ENCODE peak calls at places on chromosomes 5 and 9, in five cellular contexts. One of them, this sample, is unnamed.

GRCh38 chr5:173901705-173902104 is 13.6 kb downstream of the CPEB4 start:
- DNase-seq in EL: no peak
- DNase-seq in CD4-positive, alpha-beta T cell: no peak
- DNase-seq in H9: no peak
- DNase-seq in kidney tubule cell: no peak
- DNase-seq in this sample: no peak

GRCh38 chr5:172943283-172943841 is 15.9 kb upstream of the RPL26L1 start:
- DNase-seq in EL: peak
- DNase-seq in CD4-positive, alpha-beta T cell: no peak
- DNase-seq in H9: peak
- DNase-seq in kidney tubule cell: peak
- DNase-seq in this sample: no peak

GRCh38 chr9:35364817-35365585 is 124.9 kb upstream of the RUSC2 start:
- DNase-seq in EL: peak
- DNase-seq in CD4-positive, alpha-beta T cell: no peak
- DNase-seq in H9: no peak
- DNase-seq in kidney tubule cell: no peak
- DNase-seq in this sample: no peak

GRCh38 chr5:84825616-84826015 is 440.9 kb upstream of the EDIL3 start:
- DNase-seq in EL: peak
- DNase-seq in CD4-positive, alpha-beta T cell: no peak
- DNase-seq in H9: no peak
- DNase-seq in kidney tubule cell: no peak
- DNase-seq in this sample: no peak

GRCh38 chr5:155368490-155368889 is 354.9 kb downstream of the KIF4B start:
- DNase-seq in EL: no peak
- DNase-seq in CD4-positive, alpha-beta T cell: no peak
- DNase-seq in H9: no peak
- DNase-seq in kidney tubule cell: no peak
- DNase-seq in this sample: no peak

GRCh38 chr9:114989600-114990410 is 59.4 kb upstream of the TNFSF8 start:
- DNase-seq in EL: no peak
- DNase-seq in CD4-positive, alpha-beta T cell: no peak
- DNase-seq in H9: no peak
- DNase-seq in kidney tubule cell: no peak
- DNase-seq in this sample: no peak

GRCh38 chr9:118829334-118829733 is 539.9 kb downstream of the BRINP1 start:
- DNase-seq in EL: peak
- DNase-seq in CD4-positive, alpha-beta T cell: no peak
- DNase-seq in H9: no peak
- DNase-seq in kidney tubule cell: peak
- DNase-seq in this sample: no peak

GRCh38 chr9:130833324-130833990 is 1.6 kb upstream of the ABL1 start:
- DNase-seq in EL: peak
- DNase-seq in CD4-positive, alpha-beta T cell: no peak
- DNase-seq in H9: no peak
- DNase-seq in kidney tubule cell: peak
- DNase-seq in this sample: no peak

GRCh38 chr9:98495530-98495929 is 213.2 kb downstream of the GABBR2 start:
- DNase-seq in EL: no peak
- DNase-seq in CD4-positive, alpha-beta T cell: no peak
- DNase-seq in H9: no peak
- DNase-seq in kidney tubule cell: no peak
- DNase-seq in this sample: no peak

GRCh38 chr5:166018716-166019115 is 2272.7 kb upstream of the WWC1 start:
- DNase-seq in EL: no peak
- DNase-seq in CD4-positive, alpha-beta T cell: no peak
- DNase-seq in H9: no peak
- DNase-seq in kidney tubule cell: no peak
- DNase-seq in this sample: no peak

GRCh38 chr5:59042201-59042600 is 459.3 kb downstream of the RAB3C start:
- DNase-seq in EL: peak
- DNase-seq in CD4-positive, alpha-beta T cell: no peak
- DNase-seq in H9: no peak
- DNase-seq in kidney tubule cell: peak
- DNase-seq in this sample: no peak

This sample was measured in NCI-H187.